ENCODE peak calls at places on chromosome 5, in seven cellular contexts. S is adrenal gland, R is GM12878, L is IMR-90, B is thyroid gland, G is heart left ventricle, Q is A549. F is an unnamed sample.

GRCh38 chr5:133580618-133581017 is 31.7 kb downstream of the FSTL4 start:
- DNase-seq in B (no peak), R (no peak), G (no peak), Q (no peak), S (no peak), L (no peak), F (no peak)

GRCh38 chr5:180673371-180674252 is 24.2 kb upstream of the FLT4 start:
- DNase-seq in R (no peak), S (no peak), B (no peak), G (no peak), L (no peak), Q (no peak), F (no peak)

GRCh38 chr5:78361226-78361993 is 993 bp downstream of the SCAMP1 start:
- DNase-seq in L (peak; percentile 78), G (peak; percentile 54), R (no peak), Q (peak; percentile 68), S (peak; percentile 51), B (peak; percentile 54), F (peak; percentile 75)

GRCh38 chr5:12648558-12648957 is 744.3 kb upstream of the CTNND2 start:
- DNase-seq in L (no peak), B (no peak), S (no peak), G (no peak), R (no peak), Q (no peak), F (no peak)

GRCh38 chr5:65462139-65462705 is 19.5 kb downstream of the ADAMTS6 start:
- DNase-seq in G (no peak), Q (no peak), R (no peak), S (no peak), B (no peak), L (peak; percentile 44), F (no peak)

GRCh38 chr5:180353963-180354574 is 933 bp upstream of the GFPT2 start:
- DNase-seq in S (no peak), L (no peak), B (no peak), Q (no peak), R (no peak), G (no peak), F (no peak)

GRCh38 chr5:78908173-78908901 is 76.8 kb downstream of the ARSB start:
- DNase-seq in S (peak; percentile 33), Q (no peak), B (peak; percentile 88), G (peak; percentile 72), L (peak; percentile 91), R (no peak), F (peak; percentile 81)

GRCh38 chr5:39253211-39253610 is 33.8 kb upstream of the FYB1 start:
- DNase-seq in B (no peak), G (no peak), L (peak; percentile 43), R (no peak), S (no peak), Q (no peak), F (no peak)

GRCh38 chr5:149611327-149611726 is 30.0 kb downstream of the ARHGEF37 start:
- DNase-seq in L (peak; percentile 94), R (no peak), B (no peak), Q (no peak), S (no peak), G (peak; percentile 59), F (peak; percentile 15)

GRCh38 chr5:96254980-96255681 is 177.9 kb downstream of the PCSK1 start:
- DNase-seq in S (no peak), G (no peak), R (no peak), Q (peak; percentile 73), B (no peak), L (peak; percentile 94), F (peak; percentile 24)

GRCh38 chr5:74360535-74361210 is 279.9 kb downstream of the ENC1 start:
- DNase-seq in G (no peak), R (no peak), L (no peak), S (no peak), Q (no peak), B (peak; percentile 26), F (no peak)

GRCh38 chr5:124732891-124733670 is 13.4 kb downstream of the ZNF608 start:
- DNase-seq in R (no peak), S (no peak), L (no peak), Q (no peak), G (no peak), B (no peak), F (no peak)
- H3K27ac ChIP-seq in R (no peak overlapping the region), S (no peak overlapping the region), L (no peak overlapping the region), Q (no peak overlapping the region), G (no peak overlapping the region), B (no peak overlapping the region), F (no peak overlapping the region)

GRCh38 chr5:69042500-69042899 is 51.3 kb upstream of the SLC30A5 start:
- DNase-seq in S (no peak), R (no peak), Q (no peak), B (no peak), G (no peak), L (no peak), F (no peak)
- TF ChIP-seq POLR2A in S (no peak), R (no peak), Q (no peak), B (no peak), G (no peak), L (no peak), F (no peak)

DNA sequence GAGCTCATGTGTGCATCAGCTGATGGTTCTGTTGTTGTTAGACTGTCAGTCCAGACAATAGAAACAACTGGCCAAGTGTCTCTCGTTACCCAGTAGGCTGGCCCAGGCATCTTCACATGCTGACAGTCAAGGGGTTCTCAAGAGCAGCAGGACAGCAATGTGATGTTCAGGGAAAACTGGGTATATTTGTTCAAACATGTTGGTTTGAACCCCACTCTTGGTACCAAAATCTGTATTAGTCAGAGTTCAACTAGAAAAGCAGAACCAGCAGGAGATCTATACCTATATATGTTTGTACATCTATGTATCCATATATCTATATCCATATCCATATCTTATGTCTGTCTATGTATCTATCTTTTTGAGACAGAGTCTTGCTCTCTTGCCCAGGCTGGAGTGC is 108.1 kb downstream of the LRRC70 start:
- DNase-seq in R (no peak), Q (no peak), S (no peak), B (no peak), L (no peak), G (no peak), F (no peak)
- H3K27ac ChIP-seq in R (no peak overlapping the region), Q (no peak overlapping the region), S (no peak overlapping the region), B (no peak overlapping the region), L (no peak overlapping the region), G (no peak overlapping the region), F (no peak overlapping the region)

GRCh38 chr5:172772112-172772906 is 1.3 kb upstream of the DUSP1 start:
- DNase-seq in B (peak; percentile 78), G (peak; percentile 91), S (peak; percentile 82), R (no peak), Q (peak; percentile 97), L (peak; percentile 95), F (peak; percentile 86)
- TF ChIP-seq POLR2A in B (peak; percentile 16), G (peak; percentile 47), S (no peak), R (peak; percentile 67), Q (no peak), L (no peak), F (no peak)

GRCh38 chr5:72555871-72556270 is 48.7 kb upstream of the ZNF366 start:
- DNase-seq in B (no peak), S (no peak), R (no peak), G (no peak), Q (no peak), L (no peak), F (no peak)
- H3K27ac ChIP-seq in B (peak overlapping the region; percentile 77), S (no peak overlapping the region), R (no peak overlapping the region), G (no peak overlapping the region), Q (peak overlapping the region; percentile 97), L (no peak overlapping the region), F (no peak overlapping the region)

GRCh38 chr5:36740259-36740898 is 134.0 kb downstream of the SLC1A3 start:
- DNase-seq in G (no peak), S (no peak), R (no peak), Q (no peak), L (peak; percentile 71), B (no peak), F (peak; percentile 66)
- TF ChIP-seq POLR2A in G (no peak), S (no peak), R (no peak), Q (no peak), L (no peak), B (no peak), F (peak; percentile 29)

GRCh38 chr5:145981612-145982571 is 45.5 kb downstream of the SH3RF2 start:
- DNase-seq in Q (peak; percentile 18), S (no peak), L (no peak), G (no peak), R (no peak), B (peak; percentile 53), F (peak; percentile 29)

GRCh38 chr5:145984072-145984471 is 47.7 kb downstream of the SH3RF2 start:
- DNase-seq in B (no peak), S (no peak), R (no peak), L (no peak), G (no peak), Q (no peak), F (no peak)

GRCh38 chr5:145983461-145983860 is 47.1 kb downstream of the SH3RF2 start:
- DNase-seq in B (no peak), G (no peak), R (no peak), L (no peak), Q (no peak), S (no peak), F (no peak)

GRCh38 chr5:145980718-145981117 is 44.3 kb downstream of the SH3RF2 start:
- DNase-seq in Q (peak; percentile 17), S (no peak), B (no peak), R (no peak), G (no peak), L (no peak), F (no peak)

DNA sequence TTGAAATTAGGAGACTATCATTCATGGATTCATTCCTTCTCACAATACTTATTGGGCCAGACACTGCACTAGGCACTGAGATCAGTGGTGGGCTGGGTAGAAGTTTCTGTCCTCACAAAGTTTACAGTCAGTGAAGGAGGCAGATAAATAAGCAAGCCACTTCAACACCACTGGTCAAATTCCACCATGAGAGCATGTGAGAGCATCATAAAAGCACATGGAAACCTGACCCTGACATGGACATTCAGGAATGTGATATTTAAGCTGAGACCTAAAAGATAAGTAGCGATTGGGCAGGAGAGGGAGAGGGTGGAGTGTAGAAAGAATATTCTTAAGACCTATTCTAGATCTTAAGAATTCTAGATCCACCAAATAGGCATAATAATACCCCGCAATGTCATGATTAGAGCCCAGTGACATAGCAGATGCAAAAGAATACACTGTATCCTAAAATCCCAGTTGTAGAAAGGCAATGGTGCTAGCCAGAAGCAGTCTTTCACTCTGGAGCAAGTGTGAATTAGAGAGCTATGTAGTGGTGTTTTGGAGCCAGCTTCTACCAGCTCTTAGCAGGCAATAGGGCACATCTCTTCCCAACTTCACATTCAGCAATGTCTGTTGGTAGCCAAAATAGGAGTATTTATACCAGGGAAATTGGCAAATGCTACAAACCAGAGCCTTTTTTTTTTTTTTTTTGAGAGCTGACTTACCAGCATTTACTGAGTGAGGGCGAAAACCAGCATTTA is 46.4 kb downstream of the SH3RF2 start:
- DNase-seq in R (no peak), L (peak; percentile 23), B (no peak), S (no peak), Q (no peak), G (no peak), F (no peak)
- H3K27ac ChIP-seq in R (no peak overlapping the region), L (no peak overlapping the region), B (peak overlapping the region; percentile 89), S (no peak overlapping the region), Q (peak overlapping the region; percentile 69), G (no peak overlapping the region), F (no peak overlapping the region)

GRCh38 chr5:5929231-5929630 is 449.1 kb downstream of the MED10 start:
- DNase-seq in S (no peak), G (no peak), R (no peak), L (no peak), Q (no peak), B (no peak), F (no peak)
- TF ChIP-seq POLR2A in S (no peak), G (no peak), R (no peak), L (no peak), Q (no peak), B (no peak), F (no peak)

F was measured in body of pancreas.